ENCODE peak calls at places on chromosomes 6 and 20, in nine cellular contexts. E is HFF-Myc; M is A549; S is foreskin fibroblast; K is kidney epithelial cell; Y is CD8-positive, alpha-beta T cell; Q is GM12865; H is OCI-LY7; P is fibroblast of mammary gland. U is an unnamed sample.

GRCh38 chr6:18501313-18502013 is 114.3 kb downstream of the RNF144B start:
- DNase-seq in E (no peak), M (peak), S (peak), K (no peak), Y (no peak), Q (no peak), H (no peak), P (peak), U (peak)

GRCh38 chr6:115514656-115515055 is 546.0 kb downstream of the FRK start:
- DNase-seq in E (peak), M (no peak), S (peak), K (no peak), Y (no peak), Q (no peak), H (no peak), P (peak), U (no peak)

GRCh38 chr6:31490115-31490873 is 7.7 kb upstream of the MICB start:
- DNase-seq in E (no peak), M (no peak), S (no peak), K (no peak), Y (no peak), Q (no peak), H (no peak), P (no peak), U (no peak)

GRCh38 chr20:23180451-23180921 is 94.4 kb upstream of the CD93 start:
- DNase-seq in E (no peak), M (no peak), S (no peak), K (no peak), Y (no peak), Q (no peak), H (no peak), P (no peak), U (peak)

GRCh38 chr20:4957939-4958362 is 43.4 kb downstream of the SLC23A2 start:
- DNase-seq in E (no peak), M (no peak), S (no peak), K (peak), Y (no peak), Q (peak), H (no peak), P (peak), U (peak)

GRCh38 chr6:145147559-145147958 is 587.8 kb downstream of the EPM2A start:
- DNase-seq in E (no peak), M (no peak), S (peak), K (no peak), Y (no peak), Q (no peak), H (no peak), P (peak), U (peak)

GRCh38 chr20:38337561-38338140 is 8.6 kb upstream of the LBP start:
- DNase-seq in E (no peak), M (peak), S (no peak), K (no peak), Y (no peak), Q (peak), H (peak), P (peak), U (no peak)

GRCh38 chr6:147806697-147807096 is 298.2 kb downstream of the SAMD5 start:
- DNase-seq in E (no peak), M (no peak), S (no peak), K (no peak), Y (no peak), Q (no peak), H (no peak), P (peak), U (no peak)

GRCh38 chr6:119312875-119313338 is 36.7 kb downstream of the MAN1A1 start:
- DNase-seq in E (no peak), M (no peak), S (no peak), K (no peak), Y (no peak), Q (no peak), H (no peak), P (no peak), U (no peak)

GRCh38 chr6:155274533-155274932 is 10.7 kb downstream of the CLDN20 start:
- DNase-seq in E (peak), M (no peak), S (peak), K (no peak), Y (no peak), Q (no peak), H (no peak), P (peak), U (peak)

GRCh38 chr6:133632206-133632605 is 256.7 kb upstream of the TCF21 start:
- DNase-seq in E (no peak), M (peak), S (peak), K (no peak), Y (no peak), Q (no peak), H (no peak), P (peak), U (peak)

GRCh38 chr6:42279966-42280629 is 62.4 kb upstream of the MRPS10 start:
- DNase-seq in E (no peak), M (no peak), S (no peak), K (no peak), Y (no peak), Q (no peak), H (no peak), P (peak), U (peak)

GRCh38 chr20:63641792-63642517 is 11.3 kb downstream of the STMN3 start:
- DNase-seq in E (no peak), M (peak), S (peak), K (no peak), Y (peak), Q (peak), H (peak), P (peak), U (peak)

GRCh38 chr20:18688676-18689075 is 100.8 kb downstream of the DTD1 start:
- DNase-seq in E (no peak), M (no peak), S (no peak), K (no peak), Y (no peak), Q (no peak), H (no peak), P (no peak), U (no peak)

GRCh38 chr20:62787329-62787728 is 8.9 kb upstream of the MRGBP start:
- DNase-seq in E (no peak), M (no peak), S (no peak), K (no peak), Y (no peak), Q (no peak), H (no peak), P (no peak), U (no peak)

GRCh38 chr20:35950093-35950492 is 4.2 kb downstream of the SCAND1 start:
- DNase-seq in E (no peak), M (no peak), S (no peak), K (no peak), Y (no peak), Q (no peak), H (no peak), P (no peak), U (no peak)

GRCh38 chr6:42783876-42784738 is 2.3 kb downstream of the BICRAL start:
- DNase-seq in E (no peak), M (no peak), S (no peak), K (no peak), Y (no peak), Q (peak), H (peak), P (peak), U (peak)

GRCh38 chr20:33166533-33167113 is 1.3 kb upstream of the BPIFA2 start:
- DNase-seq in E (no peak), M (no peak), S (no peak), K (no peak), Y (no peak), Q (no peak), H (no peak), P (no peak), U (no peak)

GRCh38 chr6:21739838-21740237 is 146.3 kb downstream of the SOX4 start:
- DNase-seq in E (no peak), M (no peak), S (no peak), K (no peak), Y (no peak), Q (no peak), H (no peak), P (no peak), U (no peak)

GRCh38 chr6:21744321-21744720 is 150.8 kb downstream of the SOX4 start:
- DNase-seq in E (no peak), M (no peak), S (no peak), K (no peak), Y (no peak), Q (no peak), H (no peak), P (no peak), U (no peak)

GRCh38 chr6:21741221-21742109 is 147.9 kb downstream of the SOX4 start:
- DNase-seq in E (no peak), M (no peak), S (no peak), K (no peak), Y (no peak), Q (no peak), H (no peak), P (no peak), U (no peak)

GRCh38 chr6:21740719-21741118 is 147.2 kb downstream of the SOX4 start:
- DNase-seq in E (no peak), M (no peak), S (no peak), K (no peak), Y (no peak), Q (no peak), H (no peak), P (peak), U (peak)

DNA sequence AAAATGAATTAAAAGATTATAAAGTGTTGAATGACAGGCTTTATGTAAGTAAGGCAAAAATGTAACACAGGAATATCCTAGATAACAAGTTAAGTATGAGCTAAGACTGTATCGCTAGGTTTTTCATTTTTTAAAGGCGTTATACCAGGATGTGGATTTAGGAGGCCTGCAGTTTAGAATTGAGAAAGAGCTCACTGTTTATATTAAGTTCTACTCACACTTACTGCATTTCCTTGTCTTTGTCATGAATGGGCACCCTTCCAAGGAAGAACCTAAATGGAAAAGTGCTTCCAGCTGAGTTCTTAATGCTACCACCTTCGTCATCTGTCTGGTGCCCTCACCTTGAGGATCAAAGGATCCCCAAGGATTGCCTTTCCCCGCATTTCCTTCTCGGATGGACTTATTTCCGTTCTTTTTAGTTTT is 148.7 kb downstream of the SOX4 start:
- DNase-seq in E (peak), M (peak), S (peak), K (no peak), Y (no peak), Q (no peak), H (no peak), P (peak), U (peak)
- H3K4me3 ChIP-seq in E (no peak), M (no peak), S (no peak), K (no peak), Y (no peak), Q (no peak), H (no peak), P (no peak), U (no peak)

GRCh38 chr6:78810146-78810545 is 57.2 kb upstream of the IRAK1BP1 start:
- DNase-seq in E (peak), M (peak), S (peak), K (no peak), Y (no peak), Q (peak), H (no peak), P (peak), U (peak)
- TF ChIP-seq CTCF in E (peak), M (peak), S (peak), K (peak), Y (no peak), Q (peak), H (peak), P (peak), U (peak)

GRCh38 chr6:44366781-44367180 is 20.7 kb upstream of the CDC5L start:
- DNase-seq in E (no peak), M (no peak), S (no peak), K (no peak), Y (no peak), Q (no peak), H (no peak), P (no peak), U (no peak)
- H3K4me3 ChIP-seq in E (no peak), M (no peak), S (no peak), K (no peak), Y (no peak), Q (no peak), H (no peak), P (no peak), U (no peak)

GRCh38 chr6:36836091-36836770 is 3.0 kb downstream of the CPNE5 start:
- DNase-seq in E (no peak), M (no peak), S (no peak), K (no peak), Y (no peak), Q (no peak), H (no peak), P (no peak), U (no peak)
- TF ChIP-seq CTCF in E (no peak), M (no peak), S (peak), K (peak), Y (no peak), Q (peak), H (peak), P (no peak), U (peak)

GRCh38 chr6:138970856-138971425 is 17.1 kb downstream of the REPS1 start:
- DNase-seq in E (peak), M (peak), S (peak), K (peak), Y (no peak), Q (peak), H (no peak), P (peak), U (peak)
- H3K4me3 ChIP-seq in E (no peak), M (no peak), S (no peak), K (no peak), Y (no peak), Q (no peak), H (no peak), P (no peak), U (no peak)

DNA sequence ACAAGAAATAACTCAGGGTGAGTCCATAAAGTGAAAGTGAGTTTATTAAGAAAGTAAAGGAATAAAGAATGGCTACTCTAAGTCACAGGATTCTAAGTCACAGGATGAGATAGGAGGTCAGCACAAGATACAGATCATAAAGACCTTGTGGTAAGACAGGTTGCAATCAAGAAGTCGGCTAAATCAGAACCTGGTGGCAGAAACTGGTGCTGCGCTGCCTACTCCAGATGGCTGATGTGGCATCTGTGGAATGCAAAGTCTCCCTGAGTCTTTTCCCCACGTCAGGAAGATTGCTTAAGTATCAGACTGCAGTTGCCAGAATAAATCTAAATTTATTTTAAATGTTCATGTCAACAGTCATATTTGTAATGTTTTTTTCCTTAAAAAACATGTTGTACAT is 10.7 kb upstream of the KCNK15 start:
- DNase-seq in E (no peak), M (peak), S (peak), K (no peak), Y (no peak), Q (no peak), H (no peak), P (peak), U (peak)
- TF ChIP-seq CTCF in E (no peak), M (no peak), S (no peak), K (peak), Y (no peak), Q (no peak), H (no peak), P (no peak), U (peak)

GRCh38 chr6:27451660-27452390 is 21.1 kb downstream of the ZNF184 start:
- DNase-seq in E (no peak), M (no peak), S (no peak), K (no peak), Y (no peak), Q (no peak), H (no peak), P (no peak), U (no peak)
- H3K4me3 ChIP-seq in E (no peak), M (no peak), S (no peak), K (no peak), Y (no peak), Q (no peak), H (no peak), P (no peak), U (no peak)

GRCh38 chr6:117602899-117603588 is 733 bp upstream of the GOPC start:
- DNase-seq in E (no peak), M (no peak), S (no peak), K (no peak), Y (no peak), Q (no peak), H (no peak), P (no peak), U (no peak)
- TF ChIP-seq CTCF in E (no peak), M (no peak), S (no peak), K (no peak), Y (no peak), Q (no peak), H (no peak), P (no peak), U (no peak)

GRCh38 chr20:49906101-49906604 is 9.2 kb downstream of the SPATA2 start:
- DNase-seq in E (no peak), M (no peak), S (no peak), K (no peak), Y (no peak), Q (no peak), H (no peak), P (no peak), U (no peak)
- H3K4me3 ChIP-seq in E (no peak), M (no peak), S (no peak), K (no peak), Y (no peak), Q (no peak), H (no peak), P (no peak), U (no peak)

GRCh38 chr20:2476742-2477615 is 6.4 kb upstream of the SNRPB start:
- DNase-seq in E (no peak), M (no peak), S (no peak), K (no peak), Y (no peak), Q (no peak), H (no peak), P (no peak), U (no peak)
- TF ChIP-seq CTCF in E (no peak), M (peak), S (no peak), K (no peak), Y (no peak), Q (no peak), H (peak), P (peak), U (peak)